ENCODE peak calls at places on chromosomes 13 and 19, in six cellular contexts. G is hippocampal formation, R is choroid plexus epithelial cell, J is progenitor cell of endocrine pancreas, L is pancreas, S is ELF-1. T is an unnamed sample.

GRCh38 chr13:38417727-38418126 is 68.1 kb downstream of the UFM1 start:
- DNase-seq in G (no peak), R (peak; percentile 59), J (no peak), L (no peak), S (no peak), T (no peak)

GRCh38 chr13:33879044-33879596 is 61.2 kb downstream of the RFC3 start:
- DNase-seq in G (no peak), R (no peak), J (no peak), L (no peak), S (no peak), T (no peak)

GRCh38 chr19:38264486-38265212 is at the start of gene SPINT2:
- DNase-seq in G (peak; percentile 21), R (no peak), J (peak; percentile 89), L (no peak), S (peak; percentile 90), T (peak; percentile 7)

GRCh38 chr13:98313023-98313937 is 136.2 kb upstream of the RNF113B start:
- DNase-seq in G (no peak), R (no peak), J (no peak), L (peak; percentile 78), S (no peak), T (no peak)

GRCh38 chr19:40139533-40140287 is 49.0 kb upstream of the ZNF780A start:
- DNase-seq in G (no peak), R (peak; percentile 77), J (no peak), L (no peak), S (peak; percentile 29), T (no peak)

GRCh38 chr19:46924874-46925547 is 64.2 kb downstream of the ARHGAP35 start:
- DNase-seq in G (no peak), R (no peak), J (no peak), L (no peak), S (no peak), T (no peak)

GRCh38 chr19:13234518-13234917 is 84.3 kb downstream of the IER2 start:
- DNase-seq in G (no peak), R (no peak), J (no peak), L (no peak), S (peak; percentile 74), T (peak; percentile 46)

GRCh38 chr19:53898680-53899341 is 10.3 kb upstream of the CACNG7 start:
- DNase-seq in G (no peak), R (no peak), J (no peak), L (peak; percentile 68), S (peak; percentile 98), T (no peak)

GRCh38 chr13:34647379-34647778 is 294.7 kb upstream of the NBEA start:
- DNase-seq in G (no peak), R (no peak), J (no peak), L (no peak), S (no peak), T (no peak)

GRCh38 chr19:5829567-5830315 is 9.8 kb downstream of the FUT6 start:
- DNase-seq in G (no peak), R (no peak), J (no peak), L (peak; percentile 81), S (no peak), T (no peak)

GRCh38 chr13:102035969-102036368 is 365.9 kb downstream of the FGF14 start:
- DNase-seq in G (no peak), R (no peak), J (no peak), L (no peak), S (no peak), T (no peak)

GRCh38 chr19:16327911-16328823 is 3.5 kb downstream of the KLF2 start:
- DNase-seq in G (peak; percentile 32), R (peak; percentile 92), J (no peak), L (no peak), S (no peak), T (no peak)

GRCh38 chr13:34847751-34848150 is 94.3 kb upstream of the NBEA start:
- DNase-seq in G (no peak), R (no peak), J (no peak), L (no peak), S (peak; percentile 48), T (no peak)

GRCh38 chr19:661427-662196 is 1.4 kb downstream of the RNF126 start:
- DNase-seq in G (no peak), R (peak; percentile 32), J (no peak), L (no peak), S (no peak), T (peak; percentile 53)

GRCh38 chr19:51511353-51511752 is 9.8 kb upstream of the SIGLEC12 start:
- DNase-seq in G (no peak), R (peak; percentile 2), J (no peak), L (no peak), S (peak; percentile 34), T (no peak)

GRCh38 chr13:110869805-110870706 is 44.8 kb downstream of the ANKRD10 start:
- DNase-seq in G (peak; percentile 32), R (peak; percentile 99), J (no peak), L (peak; percentile 80), S (peak; percentile 99), T (no peak)

GRCh38 chr13:46553886-46554855 is 1.2 kb downstream of the LRCH1 start:
- DNase-seq in G (no peak), R (peak; percentile 90), J (peak; percentile 40), L (peak; percentile 87), S (peak; percentile 78), T (peak; percentile 52)

GRCh38 chr13:31044658-31045620 is 112.5 kb downstream of the TEX26 start:
- DNase-seq in G (no peak), R (no peak), J (no peak), L (no peak), S (no peak), T (no peak)

GRCh38 chr19:30873003-30873402 is 476.2 kb downstream of the TSHZ3 start:
- DNase-seq in G (no peak), R (no peak), J (no peak), L (no peak), S (no peak), T (no peak)

GRCh38 chr19:3665681-3666544 is 34.4 kb downstream of the PIP5K1C start:
- DNase-seq in G (peak; percentile 35), R (peak; percentile 24), J (peak; percentile 76), L (peak; percentile 87), S (peak; percentile 74), T (peak; percentile 68)

T was measured in activated gamma-delta T cell treated with anti-CD3 and anti-CD28 coated beads, Interleukin-2, amount 50 U/mL, for 16 hours.